ENCODE peak calls at places on chromosome 6, in five cellular contexts. L is stimulated activated CD8-positive, alpha-beta memory T cell treated with anti-CD3 and anti-CD28 coated beads, Interleukin-15, amount 100 ng/mL, for 4 hours; B is epithelial cell of esophagus; O is cerebellar cortex; Y is GM23338. V is an unnamed sample.

GRCh38 chr6:121635355-121635754 is 199.9 kb downstream of the GJA1 start:
- DNase-seq in B (no peak), O (no peak), Y (no peak), L (no peak), V (no peak)

GRCh38 chr6:150450918-150451317 is 82.1 kb downstream of the IYD start:
- DNase-seq in Y (no peak), B (no peak), L (no peak), O (no peak), V (no peak)

GRCh38 chr6:72246926-72247325 is 360.6 kb downstream of the RIMS1 start:
- DNase-seq in Y (peak), L (no peak), B (peak), O (no peak), V (no peak)

GRCh38 chr6:42817910-42818309 is 36.1 kb downstream of the BICRAL start:
- DNase-seq in L (no peak), O (no peak), B (no peak), Y (no peak), V (no peak)

GRCh38 chr6:403659-404655 is 12.4 kb downstream of the IRF4 start:
- DNase-seq in L (no peak), Y (no peak), B (no peak), O (no peak), V (no peak)

GRCh38 chr6:124260337-124260736 is 456.7 kb downstream of the NKAIN2 start:
- DNase-seq in B (peak), L (no peak), Y (peak), O (peak), V (no peak)

GRCh38 chr6:43865086-43865485 is 95.1 kb downstream of the VEGFA start:
- DNase-seq in O (no peak), B (no peak), Y (no peak), L (no peak), V (no peak)

GRCh38 chr6:5997420-5998093 is 9.2 kb downstream of the NRN1 start:
- DNase-seq in L (no peak), O (peak), B (no peak), Y (peak), V (no peak)

GRCh38 chr6:7727150-7727950 is 1.5 kb downstream of the BMP6 start:
- DNase-seq in B (peak), O (no peak), Y (peak), L (no peak), V (no peak)

GRCh38 chr6:82862543-82862942 is 203.1 kb downstream of the UBE3D start:
- DNase-seq in Y (no peak), L (no peak), O (no peak), B (no peak), V (no peak)

GRCh38 chr6:44499609-44500008 is 112.1 kb downstream of the CDC5L start:
- DNase-seq in B (no peak), Y (no peak), O (no peak), L (no peak), V (no peak)

GRCh38 chr6:26020291-26020982 is 57.8 kb downstream of the TRIM38 start:
- DNase-seq in O (peak), Y (peak), L (peak), B (peak), V (peak)

GRCh38 chr6:163412345-163412744 is 2.2 kb upstream of the QKI start:
- DNase-seq in Y (no peak), B (no peak), L (no peak), O (peak), V (no peak)

GRCh38 chr6:44169886-44170570 is 11.4 kb downstream of the CAPN11 start:
- DNase-seq in O (no peak), L (no peak), Y (no peak), B (no peak), V (no peak)

GRCh38 chr6:24517659-24518538 is 23.1 kb downstream of the ALDH5A1 start:
- DNase-seq in O (no peak), L (no peak), Y (no peak), B (no peak), V (no peak)

GRCh38 chr6:108497883-108498282 is 62.8 kb upstream of the FOXO3 start:
- DNase-seq in Y (peak), B (peak), O (peak), L (no peak), V (no peak)

GRCh38 chr6:113481910-113482309 is 375.2 kb upstream of the MARCKS start:
- DNase-seq in O (no peak), L (no peak), B (no peak), Y (no peak), V (no peak)

GRCh38 chr6:10521104-10521808 is at the start of gene GCNT2:
- DNase-seq in O (peak), Y (peak), B (peak), L (no peak), V (no peak)

GRCh38 chr6:107110200-107110599 is 5.1 kb downstream of the BEND3 start:
- DNase-seq in L (no peak), B (peak), Y (no peak), O (no peak), V (no peak)

GRCh38 chr6:92589970-92590369 is 829.4 kb downstream of the EPHA7 start:
- DNase-seq in L (no peak), O (no peak), Y (no peak), B (peak), V (no peak)

GRCh38 chr6:44263357-44264100 is 1.8 kb downstream of the NFKBIE start:
- DNase-seq in B (peak), Y (peak), O (no peak), L (no peak), V (no peak)

GRCh38 chr6:89734526-89734925 is 85.1 kb downstream of the MDN1 start:
- DNase-seq in L (no peak), B (peak), Y (no peak), O (no peak), V (no peak)

GRCh38 chr6:39243809-39244208 is 14.5 kb upstream of the KCNK5 start:
- DNase-seq in B (no peak), L (no peak), Y (peak), O (no peak), V (no peak)

GRCh38 chr6:80767808-80768207 is 661.3 kb downstream of the BCKDHB start:
- DNase-seq in O (no peak), B (peak), L (no peak), Y (peak), V (no peak)

GRCh38 chr6:64520050-64520449 is 884.4 kb downstream of the PHF3 start:
- DNase-seq in O (no peak), L (no peak), Y (peak), B (peak), V (no peak)

GRCh38 chr6:110337481-110337880 is 20.7 kb downstream of the METTL24 start:
- DNase-seq in B (peak), O (no peak), L (no peak), Y (no peak), V (no peak)

GRCh38 chr6:80527552-80528052 is 421.1 kb downstream of the BCKDHB start:
- DNase-seq in O (no peak), Y (no peak), L (no peak), B (peak), V (peak)

GRCh38 chr6:108715832-108716231 is 132.4 kb upstream of the ARMC2 start:
- DNase-seq in B (no peak), O (no peak), Y (no peak), L (no peak), V (no peak)

GRCh38 chr6:83853178-83853967 is at the start of gene RIPPLY2:
- DNase-seq in O (peak), Y (peak), B (peak), L (no peak), V (no peak)

GRCh38 chr6:15946701-15947390 is 182.0 kb upstream of the MYLIP start:
- DNase-seq in B (no peak), Y (no peak), O (peak), L (no peak), V (no peak)

GRCh38 chr6:10425177-10425972 is 10.5 kb upstream of the TFAP2A start:
- DNase-seq in Y (peak), L (no peak), B (no peak), O (no peak), V (no peak)

GRCh38 chr6:89693207-89693606 is 54.7 kb upstream of the LYRM2 start:
- DNase-seq in O (no peak), L (no peak), B (no peak), Y (no peak), V (no peak)

GRCh38 chr6:241331-241865 is 50.9 kb upstream of the DUSP22 start:
- DNase-seq in L (no peak), O (no peak), B (no peak), Y (no peak), V (no peak)

GRCh38 chr6:160163912-160164311 is 42.3 kb downstream of the SLC22A1 start:
- DNase-seq in L (no peak), Y (no peak), B (no peak), O (no peak), V (no peak)

GRCh38 chr6:110048221-110048875 is 70.2 kb downstream of the GPR6 start:
- DNase-seq in Y (no peak), B (no peak), L (no peak), O (no peak), V (no peak)

GRCh38 chr6:34792605-34793500 is 970 bp downstream of the BLTP3A start:
- DNase-seq in L (no peak), Y (peak), O (peak), B (peak), V (no peak)

GRCh38 chr6:111361648-111362047 is 121.4 kb downstream of the REV3L start:
- DNase-seq in Y (peak), B (peak), O (peak), L (no peak), V (no peak)